ENCODE peak calls at places on chromosomes 5 and 9, in five cellular contexts. N is HCT116, H is K562, A is HepG2, L is GM12878. V is an unnamed sample.

GRCh38 chr9:5688109-5688508 is 59.2 kb downstream of the RIC1 start:
- DNase-seq in N (no peak), H (peak; percentile 9), A (no peak), L (no peak), V (no peak)

GRCh38 chr9:125126019-125126746 is 17.1 kb downstream of the SCAI start:
- DNase-seq in N (no peak), H (no peak), A (no peak), L (peak; percentile 50), V (peak; percentile 33)

GRCh38 chr9:75937859-75938258 is 47.4 kb downstream of the PCSK5 start:
- DNase-seq in N (no peak), H (no peak), A (no peak), L (no peak), V (no peak)

GRCh38 chr9:133474215-133474614 is 4.7 kb downstream of the SLC2A6 start:
- DNase-seq in N (no peak), H (no peak), A (no peak), L (no peak), V (no peak)

GRCh38 chr5:69001605-69002004 is 92.2 kb upstream of the SLC30A5 start:
- DNase-seq in N (no peak), H (no peak), A (no peak), L (no peak), V (no peak)

GRCh38 chr9:98255064-98255577 is 328 bp downstream of the TBC1D2 start:
- DNase-seq in N (no peak), H (no peak), A (no peak), L (no peak), V (no peak)

GRCh38 chr5:173532689-173533250 is 83.7 kb downstream of the BOD1 start:
- DNase-seq in N (no peak), H (no peak), A (no peak), L (no peak), V (no peak)

GRCh38 chr5:52794519-52794918 is 6.8 kb downstream of the ITGA1 start:
- DNase-seq in N (no peak), H (no peak), A (peak; percentile 83), L (no peak), V (no peak)

GRCh38 chr5:67770431-67771025 is 445.0 kb upstream of the PIK3R1 start:
- DNase-seq in N (no peak), H (no peak), A (peak; percentile 98), L (peak; percentile 5), V (no peak)

GRCh38 chr5:158801286-158801685 is 298.4 kb downstream of the EBF1 start:
- DNase-seq in N (no peak), H (no peak), A (no peak), L (no peak), V (no peak)
- TF ChIP-seq SRF in N (no peak), H (no peak), A (no peak), L (no peak), V (no peak)

DNA sequence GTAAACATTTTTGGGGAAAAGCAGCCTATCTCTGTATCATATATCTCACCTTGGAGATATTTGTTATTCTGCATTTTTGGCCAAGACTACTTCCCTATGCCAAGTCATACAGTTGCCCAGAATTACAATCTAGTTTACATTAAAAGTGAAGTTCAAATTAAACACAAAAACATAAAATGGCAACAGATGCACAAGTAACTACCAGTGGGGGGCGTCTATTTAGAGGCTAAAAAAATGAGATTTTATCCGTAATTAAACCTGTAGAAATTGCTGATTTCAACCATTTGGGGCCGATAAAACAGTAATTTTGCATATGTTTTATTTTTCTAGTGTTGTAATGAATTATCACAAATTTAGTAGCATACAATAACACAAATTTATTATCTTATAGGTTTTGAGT is 787.1 kb upstream of the CHD1 start:
- DNase-seq in N (no peak), H (no peak), A (no peak), L (no peak), V (no peak)
- TF ChIP-seq SRF in N (no peak), H (no peak), A (no peak), L (no peak), V (no peak)

GRCh38 chr9:13351768-13352386 is 72.4 kb upstream of the MPDZ start:
- DNase-seq in N (peak; percentile 7), H (peak; percentile 4), A (peak; percentile 23), L (no peak), V (no peak)
- TF ChIP-seq SRF in N (no peak), H (no peak), A (no peak), L (no peak), V (no peak)

GRCh38 chr9:134923466-134923865 is 5.8 kb upstream of the FCN1 start:
- DNase-seq in N (no peak), H (no peak), A (no peak), L (no peak), V (no peak)

GRCh38 chr9:134922932-134923240 is 5.2 kb upstream of the FCN1 start:
- DNase-seq in N (no peak), H (no peak), A (no peak), L (no peak), V (no peak)

GRCh38 chr9:134919316-134919715 is 1.6 kb upstream of the FCN1 start:
- DNase-seq in N (no peak), H (no peak), A (no peak), L (no peak), V (no peak)

GRCh38 chr9:134925011-134925511 is 7.3 kb upstream of the FCN1 start:
- DNase-seq in N (no peak), H (no peak), A (no peak), L (no peak), V (no peak)

DNA sequence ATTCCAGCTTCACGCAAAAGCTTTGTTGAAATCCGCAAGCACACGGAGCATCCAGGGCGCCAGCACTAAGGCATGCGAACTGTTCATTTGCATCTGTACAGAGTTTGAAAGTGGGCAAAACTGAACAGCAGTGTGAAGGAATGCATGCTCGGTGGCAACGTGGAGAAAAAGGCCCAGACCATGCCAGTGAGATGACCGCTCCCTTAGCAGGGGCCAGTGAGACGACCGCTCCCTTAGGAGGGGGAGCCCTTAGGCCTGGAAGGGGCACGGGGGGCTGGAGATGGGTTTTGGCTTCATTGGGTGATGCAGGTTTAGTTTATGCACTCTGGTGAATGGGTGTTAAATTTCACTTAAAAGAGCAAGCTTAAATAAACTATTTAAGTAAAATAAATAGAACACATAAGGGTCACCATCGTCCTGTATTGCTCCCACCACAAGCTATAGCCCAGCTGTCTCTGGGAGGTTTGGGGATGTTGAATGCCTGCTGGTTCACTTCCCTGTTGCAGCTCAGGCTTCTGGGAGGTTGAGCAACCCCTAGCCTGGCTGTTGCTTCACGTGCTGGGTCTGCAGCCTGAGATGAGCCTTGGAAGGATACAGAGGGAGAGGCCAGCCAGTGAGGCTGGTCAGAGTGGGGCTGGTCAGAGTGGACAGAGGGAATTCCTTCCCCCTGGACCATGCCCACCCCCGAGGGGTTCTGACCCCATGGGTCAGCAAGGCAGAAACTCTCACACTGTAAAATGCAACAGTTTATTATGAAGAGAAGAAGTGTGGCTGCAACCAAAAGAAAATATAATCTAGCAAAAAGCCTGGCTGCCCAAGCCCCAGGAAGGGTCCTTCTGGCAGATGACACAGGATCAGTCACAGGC is 4.6 kb upstream of the FCN1 start:
- DNase-seq in N (no peak), H (no peak), A (no peak), L (no peak), V (no peak)
- TF ChIP-seq SRF in N (no peak), H (no peak), A (no peak), L (no peak), V (no peak)

GRCh38 chr5:145743396-145744061 is 91.6 kb downstream of the PRELID2 start:
- DNase-seq in N (no peak), H (no peak), A (no peak), L (no peak), V (no peak)
- TF ChIP-seq SRF in N (no peak), H (no peak), A (no peak), L (no peak), V (no peak)

DNA sequence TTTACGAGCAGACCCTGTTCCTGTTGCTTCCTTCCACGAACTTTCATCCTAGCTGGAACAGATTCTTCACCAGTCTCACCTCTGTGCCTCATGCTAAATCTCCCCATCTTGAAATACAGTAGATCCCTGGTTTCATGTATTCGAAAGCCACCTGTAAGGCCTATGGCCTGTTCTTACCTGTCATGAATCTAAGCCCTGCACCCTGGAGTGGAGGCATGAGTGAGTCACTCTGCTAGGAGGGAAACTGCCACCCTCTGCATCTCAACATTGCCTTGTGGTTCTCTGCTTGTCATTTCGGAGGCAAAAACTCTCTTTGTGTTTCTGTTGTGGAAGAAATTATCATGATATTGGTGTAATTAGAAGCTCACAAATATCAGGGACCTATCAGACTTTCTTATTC is 320.0 kb downstream of the ENC1 start:
- DNase-seq in N (no peak), H (no peak), A (no peak), L (no peak), V (no peak)
- TF ChIP-seq SRF in N (no peak), H (no peak), A (no peak), L (no peak), V (no peak)